ENCODE peak calls at places on chromosomes 1 and 21, in six cellular contexts. C is Calu3, L is left lobe of liver, W is astrocyte, J is GM23338, I is A172. U is an unnamed sample.

GRCh38 chr1:77540501-77541161 is 141.8 kb downstream of the ZZZ3 start:
- DNase-seq in C (no peak), L (no peak), W (peak), J (no peak), I (peak), U (peak)

GRCh38 chr1:199002670-199003069 is 363.8 kb downstream of the PTPRC start:
- DNase-seq in C (no peak), L (no peak), W (no peak), J (no peak), I (no peak), U (no peak)

GRCh38 chr1:70719164-70719563 is 308.1 kb downstream of the CTH start:
- DNase-seq in C (no peak), L (no peak), W (no peak), J (no peak), I (no peak), U (no peak)

GRCh38 chr1:181062800-181063428 is 25.6 kb upstream of the IER5 start:
- DNase-seq in C (no peak), L (no peak), W (no peak), J (no peak), I (no peak), U (peak)

GRCh38 chr1:9316080-9316444 is 23.4 kb downstream of the SPSB1 start:
- DNase-seq in C (no peak), L (no peak), W (no peak), J (no peak), I (no peak), U (peak)

GRCh38 chr21:28294046-28294445 is 698.6 kb downstream of the LTN1 start:
- DNase-seq in C (no peak), L (no peak), W (peak), J (no peak), I (peak), U (peak)

GRCh38 chr1:16998589-16998988 is 13.1 kb downstream of the ATP13A2 start:
- DNase-seq in C (no peak), L (no peak), W (no peak), J (no peak), I (no peak), U (no peak)

GRCh38 chr1:79551321-79551720 is 544.8 kb upstream of the ADGRL4 start:
- DNase-seq in C (no peak), L (no peak), W (peak), J (no peak), I (no peak), U (no peak)

GRCh38 chr1:77639557-77640069 is 42.8 kb downstream of the ZZZ3 start:
- DNase-seq in C (no peak), L (no peak), W (no peak), J (no peak), I (no peak), U (no peak)

GRCh38 chr1:9573723-9574122 is 15.0 kb upstream of the TMEM201 start:
- DNase-seq in C (no peak), L (no peak), W (no peak), J (peak), I (no peak), U (peak)

GRCh38 chr1:168623003-168623828 is 46.8 kb downstream of the XCL1 start:
- DNase-seq in C (peak), L (no peak), W (peak), J (no peak), I (peak), U (peak)

GRCh38 chr1:212288614-212289013 is 3.4 kb downstream of the PPP2R5A start:
- DNase-seq in C (no peak), L (no peak), W (peak), J (no peak), I (no peak), U (peak)

GRCh38 chr1:191290441-191290840 is 812.8 kb upstream of the BRINP3 start:
- DNase-seq in C (no peak), L (no peak), W (no peak), J (peak), I (no peak), U (no peak)

GRCh38 chr21:45334134-45334533 is 46.4 kb upstream of the POFUT2 start:
- DNase-seq in C (no peak), L (no peak), W (no peak), J (no peak), I (no peak), U (no peak)

GRCh38 chr1:169594391-169594790 is 8.1 kb upstream of the F5 start:
- DNase-seq in C (no peak), L (no peak), W (no peak), J (no peak), I (no peak), U (no peak)

GRCh38 chr1:226457307-226457712 is 49.4 kb upstream of the PARP1 start:
- DNase-seq in C (no peak), L (no peak), W (no peak), J (peak), I (no peak), U (peak)

GRCh38 chr1:37989381-37989930 is 366 bp downstream of the SF3A3 start:
- DNase-seq in C (peak), L (peak), W (peak), J (peak), I (peak), U (peak)